ENCODE peak calls at places on chromosomes 3 and 15, in five cellular contexts. I is RWPE2; S is effector memory CD4-positive, alpha-beta T cell; K is mesenteric fat pad; E is GF-D8. U is an unnamed sample.

GRCh38 chr3:144457758-144458157 is 486.1 kb downstream of the DIPK2A start:
- DNase-seq in S (no peak), I (no peak), E (no peak), K (no peak), U (no peak)

GRCh38 chr3:196708467-196708866 is 3.6 kb downstream of the CEP19 start:
- DNase-seq in I (no peak), S (no peak), K (no peak), E (no peak), U (no peak)

GRCh38 chr15:100726426-100727190 is 124.2 kb downstream of the ASB7 start:
- DNase-seq in I (peak), S (no peak), E (no peak), K (peak), U (no peak)

GRCh38 chr3:67529915-67530314 is 124.5 kb downstream of the SUCLG2 start:
- DNase-seq in K (no peak), E (no peak), I (no peak), S (no peak), U (no peak)

GRCh38 chr15:98169551-98169950 is 209.0 kb downstream of the ARRDC4 start:
- DNase-seq in I (no peak), E (peak), K (no peak), S (no peak), U (no peak)

GRCh38 chr15:52294881-52295420 is 653 bp downstream of the MYO5C start:
- DNase-seq in K (no peak), E (no peak), S (no peak), I (no peak), U (no peak)

GRCh38 chr15:89483079-89483478 is 13.3 kb downstream of the RHCG start:
- DNase-seq in K (no peak), E (no peak), S (no peak), I (no peak), U (no peak)

GRCh38 chr3:44915702-44916438 is 41.5 kb downstream of the TGM4 start:
- DNase-seq in E (no peak), K (no peak), S (no peak), I (no peak), U (no peak)

GRCh38 chr3:100254168-100254777 is 6.5 kb upstream of the TBC1D23 start:
- DNase-seq in I (no peak), K (no peak), E (peak), S (no peak), U (no peak)

GRCh38 chr3:176302271-176302670 is 895.0 kb downstream of the TBL1XR1 start:
- DNase-seq in I (no peak), S (no peak), K (no peak), E (no peak), U (no peak)

GRCh38 chr15:78130466-78131294 is 565 bp downstream of the CIB2 start:
- DNase-seq in K (no peak), I (peak), S (no peak), E (no peak), U (no peak)

GRCh38 chr3:117409701-117410459 is 700.3 kb downstream of the TUSC7 start:
- DNase-seq in K (no peak), S (no peak), E (no peak), I (no peak), U (no peak)

GRCh38 chr3:73215286-73215685 is 153.8 kb downstream of the EBLN2 start:
- DNase-seq in E (no peak), K (no peak), S (no peak), I (no peak), U (no peak)

GRCh38 chr3:149180057-149180573 is 41.5 kb downstream of the CP start:
- DNase-seq in K (no peak), E (no peak), I (peak), S (no peak), U (no peak)

GRCh38 chr3:71955549-71956373 is 170.8 kb upstream of the PROK2 start:
- DNase-seq in S (no peak), I (no peak), K (no peak), E (no peak), U (no peak)

GRCh38 chr3:39668420-39668819 is 141.0 kb upstream of the MYRIP start:
- DNase-seq in E (no peak), S (no peak), I (no peak), K (no peak), U (no peak)

GRCh38 chr3:52435246-52436101 is 9.4 kb downstream of the SEMA3G start:
- DNase-seq in E (no peak), K (peak), S (no peak), I (no peak), U (no peak)

GRCh38 chr3:61899700-61900462 is 338.5 kb downstream of the PTPRG start:
- DNase-seq in E (no peak), K (no peak), S (no peak), I (no peak), U (no peak)

GRCh38 chr15:71532994-71533393 is 277.4 kb upstream of the NR2E3 start:
- DNase-seq in I (no peak), S (no peak), K (no peak), E (no peak), U (no peak)

GRCh38 chr3:124985358-124985757 is 50.8 kb upstream of the MUC13 start:
- DNase-seq in I (no peak), E (no peak), K (no peak), S (no peak), U (no peak)

GRCh38 chr3:112061152-112061551 is 25.0 kb upstream of the C3orf52 start:
- DNase-seq in I (no peak), E (no peak), K (no peak), S (no peak), U (no peak)

GRCh38 chr3:35383719-35384555 is 255.4 kb upstream of the ARPP21 start:
- DNase-seq in K (no peak), E (no peak), I (no peak), S (no peak), U (no peak)

GRCh38 chr3:155778441-155778840 is 27.6 kb downstream of the C3orf33 start:
- DNase-seq in S (no peak), E (no peak), K (no peak), I (no peak), U (no peak)